ENCODE peak calls at places on chromosome X, in seven cellular contexts. J is SK-N-SH, Z is K562, K is H1, U is HCT116, P is GM12878, X is HepG2. T is an unnamed sample.

GRCh38 chrX:53445977-53446376 is 11.8 kb upstream of the HSD17B10 start:
- DNase-seq in U (no peak), J (peak; percentile 40), Z (peak; percentile 47), X (peak; percentile 19), K (peak; percentile 48), P (no peak), T (no peak)

GRCh38 chrX:75156537-75156945 is 458 bp upstream of the ABCB7 start:
- DNase-seq in K (no peak), Z (peak; percentile 15), X (no peak), U (no peak), J (peak; percentile 26), P (no peak), T (no peak)

GRCh38 chrX:22109442-22109841 is 77.3 kb downstream of the PHEX start:
- DNase-seq in X (no peak), J (no peak), K (no peak), Z (no peak), P (no peak), U (no peak), T (no peak)

GRCh38 chrX:281166-281999 is at the start of gene PLCXD1:
- DNase-seq in K (peak; percentile 80), P (no peak), U (no peak), X (peak; percentile 85), Z (peak; percentile 69), J (peak; percentile 84), T (no peak)

GRCh38 chrX:15816886-15817285 is 26.6 kb downstream of the ZRSR2 start:
- DNase-seq in K (no peak), Z (no peak), X (no peak), J (peak; percentile 29), U (no peak), P (peak; percentile 9), T (no peak)

GRCh38 chrX:40434947-40435346 is 145.8 kb upstream of the ATP6AP2 start:
- DNase-seq in X (no peak), U (no peak), K (peak; percentile 44), Z (peak; percentile 64), J (peak; percentile 51), P (no peak), T (no peak)

GRCh38 chrX:9341305-9342201 is 123.3 kb upstream of the TBL1X start:
- DNase-seq in Z (peak; percentile 59), P (peak; percentile 53), K (no peak), X (no peak), U (no peak), J (peak; percentile 63), T (no peak)

GRCh38 chrX:95063554-95063953 is 1389.5 kb downstream of the FAM133A start:
- DNase-seq in K (no peak), X (no peak), U (no peak), P (no peak), Z (no peak), J (no peak), T (no peak)

GRCh38 chrX:16589211-16589610 is 60.7 kb upstream of the S100G start:
- DNase-seq in Z (no peak), P (no peak), J (no peak), U (no peak), X (no peak), K (no peak), T (peak; percentile 80)

GRCh38 chrX:40240844-40241243 is 143.1 kb upstream of the BCOR start:
- DNase-seq in J (no peak), X (no peak), Z (no peak), P (no peak), U (no peak), K (no peak), T (no peak)

GRCh38 chrX:71195959-71196727 is 26.9 kb upstream of the GJB1 start:
- DNase-seq in P (no peak), Z (no peak), U (no peak), K (no peak), J (no peak), X (no peak), T (no peak)

GRCh38 chrX:132266583-132267355 is 47.5 kb upstream of the RAP2C start:
- DNase-seq in K (no peak), J (no peak), P (no peak), X (no peak), U (no peak), Z (no peak), T (no peak)

GRCh38 chrX:24190500-24191156 is 41.1 kb downstream of the ZFX start:
- DNase-seq in J (no peak), Z (no peak), K (no peak), U (no peak), P (no peak), X (peak; percentile 87), T (no peak)

GRCh38 chrX:332916-333610 is 14.5 kb upstream of the GTPBP6 start:
- DNase-seq in P (no peak), Z (no peak), J (no peak), K (no peak), U (no peak), X (no peak), T (no peak)

GRCh38 chrX:154349979-154350378 is 24.5 kb downstream of the FLNA start:
- DNase-seq in J (no peak), P (no peak), U (no peak), X (no peak), K (no peak), Z (no peak), T (no peak)

GRCh38 chrX:134685662-134686061 is 27.4 kb upstream of the PLAC1 start:
- DNase-seq in U (no peak), X (no peak), Z (no peak), K (no peak), P (no peak), J (no peak), T (no peak)

GRCh38 chrX:71911731-71912050 is 1.0 kb downstream of the NHSL2 start:
- DNase-seq in Z (no peak), J (no peak), U (no peak), X (no peak), K (no peak), P (no peak), T (no peak)

GRCh38 chrX:153438522-153438921 is 7.3 kb downstream of the TREX2 start:
- DNase-seq in X (peak; percentile 20), P (no peak), J (no peak), Z (no peak), U (no peak), K (no peak), T (peak; percentile 49)

GRCh38 chrX:2960861-2961515 is 31.8 kb upstream of the ARSD start:
- DNase-seq in J (no peak), Z (no peak), X (no peak), P (no peak), U (no peak), K (peak; percentile 46), T (no peak)

GRCh38 chrX:43552166-43552565 is 103.9 kb upstream of the MAOA start:
- DNase-seq in P (no peak), J (no peak), K (no peak), U (no peak), Z (no peak), X (peak; percentile 25), T (no peak)
- TF ChIP-seq JUND in P (no peak), J (no peak), K (no peak), U (no peak), Z (no peak), X (no peak), T (no peak)

DNA sequence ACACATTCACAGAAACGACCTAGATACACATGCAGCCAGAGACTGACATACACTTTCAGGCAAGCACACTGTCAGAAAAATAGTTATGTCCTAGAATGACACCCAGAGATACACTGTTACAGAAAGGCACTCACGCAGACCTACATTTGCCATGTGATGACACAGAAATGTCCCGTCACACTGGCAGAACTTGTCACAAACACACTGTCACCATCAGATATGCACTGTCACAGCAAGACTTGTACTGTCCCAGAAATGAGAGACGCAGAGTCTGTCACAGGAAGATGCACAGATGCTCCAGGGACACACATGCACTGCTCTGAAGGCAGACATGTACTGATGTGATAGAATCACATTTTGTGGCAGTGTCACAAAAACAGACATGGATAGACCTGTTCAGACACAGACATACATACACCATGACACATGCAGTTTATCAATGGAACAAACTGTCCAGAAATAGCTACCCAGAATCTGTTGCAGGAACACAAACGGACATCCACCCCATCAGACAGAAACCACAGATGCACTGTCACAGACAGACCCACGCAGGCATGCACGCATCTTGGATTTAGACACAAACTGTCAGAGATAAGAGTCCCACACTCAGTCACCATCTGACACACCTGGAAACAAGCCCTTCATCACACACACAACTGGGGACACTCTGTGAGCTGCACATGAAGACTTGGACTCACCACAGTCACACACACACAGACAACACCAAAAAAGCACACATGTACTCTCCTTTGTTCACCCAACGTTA is 1.3 kb upstream of the PIM2 start:
- DNase-seq in X (no peak), P (no peak), Z (no peak), K (no peak), U (no peak), J (no peak), T (no peak)
- TF ChIP-seq JUND in X (no peak), P (no peak), Z (no peak), K (no peak), U (no peak), J (no peak), T (no peak)

GRCh38 chrX:68703369-68703768 is 55.9 kb downstream of the STARD8 start:
- DNase-seq in U (no peak), Z (no peak), X (no peak), K (no peak), J (no peak), P (no peak), T (no peak)

GRCh38 chrX:68698955-68699354 is 51.5 kb downstream of the STARD8 start:
- DNase-seq in K (no peak), P (no peak), U (no peak), X (peak; percentile 66), J (no peak), Z (no peak), T (no peak)

GRCh38 chrX:68697036-68697435 is 49.6 kb downstream of the STARD8 start:
- DNase-seq in K (no peak), X (no peak), J (no peak), U (no peak), P (no peak), Z (no peak), T (no peak)

GRCh38 chrX:68697465-68698125 is 50.1 kb downstream of the STARD8 start:
- DNase-seq in U (no peak), X (no peak), K (no peak), Z (peak; percentile 24), J (no peak), P (no peak), T (no peak)

GRCh38 chrX:68699960-68700746 is 52.7 kb downstream of the STARD8 start:
- DNase-seq in K (no peak), P (no peak), Z (no peak), U (no peak), X (no peak), J (no peak), T (no peak)
- TF ChIP-seq JUND in K (no peak), P (no peak), Z (no peak), U (no peak), X (no peak), J (peak; percentile 27), T (no peak)

GRCh38 chrX:18998653-18999052 is 14.7 kb upstream of the PHKA2 start:
- DNase-seq in P (no peak), U (no peak), X (no peak), K (no peak), Z (no peak), J (no peak), T (peak; percentile 3)

GRCh38 chrX:18996536-18996935 is 12.6 kb upstream of the PHKA2 start:
- DNase-seq in Z (no peak), U (no peak), X (no peak), P (no peak), J (no peak), K (no peak), T (no peak)

GRCh38 chrX:18994713-18995112 is 10.8 kb upstream of the PHKA2 start:
- DNase-seq in U (no peak), K (no peak), J (no peak), X (peak; percentile 17), Z (no peak), P (no peak), T (no peak)

GRCh38 chrX:18995216-18995615 is 11.3 kb upstream of the PHKA2 start:
- DNase-seq in J (no peak), P (no peak), X (peak; percentile 47), U (no peak), Z (no peak), K (no peak), T (no peak)

GRCh38 chrX:18997916-18998315 is 14.0 kb upstream of the PHKA2 start:
- DNase-seq in K (no peak), J (no peak), X (no peak), Z (no peak), U (no peak), P (no peak), T (no peak)
- TF ChIP-seq JUND in K (no peak), J (no peak), X (no peak), Z (no peak), U (no peak), P (no peak), T (no peak)